ENCODE peak calls at places on chromosomes 5 and 9, in ten cellular contexts. D, H, L, W, I, M, U, V, K and F are unnamed samples.

GRCh38 chr5:73304381-73304780 is 131.4 kb downstream of the TMEM174 start:
- DNase-seq in D (no peak), H (no peak), L (no peak), W (no peak), I (no peak), M (no peak), U (no peak), V (no peak), K (no peak), F (no peak)

GRCh38 chr9:36543916-36544315 is 28.8 kb upstream of the MELK start:
- DNase-seq in D (no peak), H (no peak), L (peak; percentile 56), W (no peak), I (no peak), M (no peak), U (no peak), V (no peak), K (peak; percentile 18), F (no peak)

GRCh38 chr5:107954254-107954653 is 283.5 kb upstream of the EFNA5 start:
- DNase-seq in D (no peak), H (no peak), L (no peak), W (no peak), I (no peak), M (no peak), U (no peak), V (no peak), K (no peak), F (no peak)

GRCh38 chr5:142874537-142874936 is 104.4 kb downstream of the ARHGAP26 start:
- DNase-seq in D (peak; percentile 59), H (no peak), L (peak; percentile 94), W (peak; percentile 54), I (no peak), M (no peak), U (no peak), V (no peak), K (no peak), F (no peak)

GRCh38 chr5:101843055-101843454 is 453.0 kb downstream of the SLCO4C1 start:
- DNase-seq in D (no peak), H (no peak), L (no peak), W (no peak), I (no peak), M (no peak), U (no peak), V (no peak), K (no peak), F (no peak)

GRCh38 chr9:111187376-111187775 is 142.6 kb downstream of the OR2K2 start:
- DNase-seq in D (no peak), H (no peak), L (no peak), W (no peak), I (no peak), M (no peak), U (no peak), V (no peak), K (no peak), F (no peak)

GRCh38 chr5:155010881-155011280 is 2.7 kb upstream of the KIF4B start:
- DNase-seq in D (no peak), H (no peak), L (no peak), W (no peak), I (no peak), M (no peak), U (no peak), V (no peak), K (no peak), F (no peak)

GRCh38 chr9:136856078-136856474 is 3.9 kb downstream of the MAMDC4 start:
- DNase-seq in D (no peak), H (no peak), L (no peak), W (no peak), I (no peak), M (no peak), U (no peak), V (peak; percentile 30), K (no peak), F (no peak)

GRCh38 chr9:35826071-35826701 is 2.3 kb downstream of the FAM221B start:
- DNase-seq in D (peak; percentile 47), H (peak; percentile 69), L (no peak), W (no peak), I (no peak), M (no peak), U (no peak), V (peak; percentile 46), K (peak; percentile 72), F (peak; percentile 71)

GRCh38 chr5:134825212-134825611 is 20.6 kb upstream of the C5orf24 start:
- DNase-seq in D (no peak), H (no peak), L (no peak), W (no peak), I (no peak), M (no peak), U (no peak), V (no peak), K (peak; percentile 45), F (peak; percentile 31)

GRCh38 chr5:181163487-181164075 is 16.2 kb downstream of the OR2V2 start:
- DNase-seq in D (no peak), H (no peak), L (no peak), W (no peak), I (no peak), M (no peak), U (no peak), V (peak; percentile 68), K (peak; percentile 41), F (peak; percentile 82)

GRCh38 chr9:136031741-136032638 is 63.1 kb downstream of the NACC2 start:
- DNase-seq in D (peak; percentile 22), H (no peak), L (no peak), W (no peak), I (no peak), M (no peak), U (no peak), V (no peak), K (no peak), F (peak; percentile 60)

GRCh38 chr9:126126012-126126411 is 200.6 kb upstream of the MVB12B start:
- DNase-seq in D (no peak), H (no peak), L (peak; percentile 44), W (no peak), I (no peak), M (no peak), U (no peak), V (no peak), K (no peak), F (no peak)

GRCh38 chr9:677461-678097 is 163.9 kb upstream of the DMRT1 start:
- DNase-seq in D (no peak), H (peak; percentile 40), L (no peak), W (no peak), I (no peak), M (no peak), U (no peak), V (no peak), K (no peak), F (no peak)

GRCh38 chr9:33469891-33470290 is 3.8 kb downstream of the NOL6 start:
- DNase-seq in D (no peak), H (no peak), L (peak; percentile 60), W (no peak), I (no peak), M (no peak), U (no peak), V (no peak), K (no peak), F (no peak)

GRCh38 chr9:3435732-3436131 is 90.1 kb downstream of the RFX3 start:
- DNase-seq in D (no peak), H (no peak), L (no peak), W (no peak), I (no peak), M (no peak), U (no peak), V (no peak), K (peak; percentile 10), F (no peak)